ENCODE peak calls at places on chromosomes 6 and 20, in ten cellular contexts. C, W, V, P, D, I, T, X, L and Y are unnamed samples.
A peak's percentile ranks its signal among the peaks of the same experiment; 100 is the strongest.

GRCh38 chr6:68638225-68638900 is 3.3 kb downstream of the ADGRB3 start:
- DNase-seq in C (peak; percentile 41), W (no peak), V (peak; percentile 47), P (peak; percentile 71), D (no peak), I (no peak), T (no peak), X (peak; percentile 56), L (peak; percentile 26), Y (no peak)

GRCh38 chr6:14984454-14984853 is 261.4 kb upstream of the JARID2 start:
- DNase-seq in C (no peak), W (no peak), V (peak; percentile 31), P (peak; percentile 66), D (no peak), I (peak; percentile 60), T (no peak), X (peak; percentile 20), L (no peak), Y (peak; percentile 37)

GRCh38 chr6:10276106-10276505 is 138.8 kb downstream of the TFAP2A start:
- DNase-seq in C (no peak), W (no peak), V (peak; percentile 31), P (peak; percentile 78), D (no peak), I (no peak), T (no peak), X (no peak), L (no peak), Y (no peak)

GRCh38 chr6:136549359-136550044 is 720 bp downstream of the MAP7 start:
- DNase-seq in C (no peak), W (no peak), V (no peak), P (peak; percentile 21), D (no peak), I (peak; percentile 24), T (peak; percentile 80), X (peak; percentile 53), L (peak; percentile 41), Y (peak; percentile 38)

GRCh38 chr20:61924211-61924857 is 141.3 kb downstream of the TAF4 start:
- DNase-seq in C (no peak), W (no peak), V (no peak), P (no peak), D (peak; percentile 33), I (no peak), T (peak; percentile 39), X (no peak), L (no peak), Y (no peak)

GRCh38 chr20:20076297-20077065 is 24.1 kb downstream of the CFAP61 start:
- DNase-seq in C (no peak), W (no peak), V (peak; percentile 70), P (peak; percentile 36), D (no peak), I (no peak), T (peak; percentile 20), X (no peak), L (no peak), Y (no peak)

GRCh38 chr6:15546591-15546990 is 116.2 kb downstream of the DTNBP1 start:
- DNase-seq in C (no peak), W (no peak), V (no peak), P (no peak), D (no peak), I (no peak), T (no peak), X (no peak), L (no peak), Y (no peak)

GRCh38 chr20:11777861-11778570 is 139.7 kb upstream of the BTBD3 start:
- DNase-seq in C (no peak), W (no peak), V (peak; percentile 40), P (peak; percentile 55), D (no peak), I (peak; percentile 14), T (no peak), X (no peak), L (no peak), Y (no peak)

GRCh38 chr6:73696990-73697651 is 1.1 kb downstream of the CD109 start:
- DNase-seq in C (no peak), W (no peak), V (no peak), P (no peak), D (no peak), I (no peak), T (no peak), X (no peak), L (no peak), Y (no peak)

GRCh38 chr6:170429457-170429856 is 122.9 kb downstream of the FAM120B start:
- DNase-seq in C (no peak), W (no peak), V (no peak), P (no peak), D (no peak), I (no peak), T (no peak), X (no peak), L (no peak), Y (no peak)

DNA sequence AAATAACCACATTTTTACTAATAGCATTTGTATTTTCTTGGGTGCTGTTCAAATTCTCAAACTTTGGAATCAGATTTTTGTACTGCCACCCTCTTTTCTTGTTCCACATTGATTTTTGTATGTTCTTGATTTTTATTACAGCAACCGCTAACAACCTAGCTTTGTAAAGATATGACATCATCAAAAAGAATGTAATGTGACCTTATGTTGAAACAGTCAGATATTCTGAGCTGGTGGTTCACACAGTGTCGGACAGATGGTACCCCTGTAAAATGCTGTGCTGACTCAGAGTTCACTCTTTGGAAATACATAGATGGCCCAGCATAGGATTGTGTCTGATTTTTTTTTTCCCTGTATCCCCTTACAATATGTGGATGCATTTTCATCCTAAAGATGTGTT is 118.9 kb downstream of the QKI start:
- DNase-seq in C (no peak), W (no peak), V (peak; percentile 97), P (peak; percentile 93), D (no peak), I (no peak), T (no peak), X (no peak), L (no peak), Y (peak; percentile 17)
- H3K4me1 ChIP-seq in C (peaks cover 4% of the 10 kb centered on the region), W (no peaks in the 10 kb centered on the region), V (peaks cover 17% of the 10 kb centered on the region), P (peaks cover 71% of the 10 kb centered on the region), D (peaks cover 18% of the 10 kb centered on the region), I (peaks cover 61% of the 10 kb centered on the region), T (peaks cover 8% of the 10 kb centered on the region), X (peaks cover 11% of the 10 kb centered on the region), L (peaks cover 17% of the 10 kb centered on the region), Y (peaks cover 22% of the 10 kb centered on the region)

GRCh38 chr6:28811873-28812272 is 111.9 kb downstream of the TRIM27 start:
- DNase-seq in C (no peak), W (no peak), V (peak; percentile 27), P (no peak), D (no peak), I (no peak), T (no peak), X (peak; percentile 61), L (no peak), Y (no peak)

GRCh38 chr6:28810655-28811053 is 113.1 kb downstream of the TRIM27 start:
- DNase-seq in C (no peak), W (no peak), V (no peak), P (no peak), D (no peak), I (no peak), T (no peak), X (peak; percentile 37), L (no peak), Y (no peak)

GRCh38 chr6:28807682-28808280 is 116.0 kb downstream of the TRIM27 start:
- DNase-seq in C (peak; percentile 16), W (no peak), V (peak; percentile 69), P (peak; percentile 70), D (no peak), I (no peak), T (no peak), X (peak; percentile 88), L (no peak), Y (peak; percentile 71)

GRCh38 chr6:28809947-28810654 is 113.7 kb downstream of the TRIM27 start:
- DNase-seq in C (peak; percentile 24), W (no peak), V (no peak), P (no peak), D (no peak), I (no peak), T (no peak), X (peak; percentile 72), L (no peak), Y (no peak)

DNA sequence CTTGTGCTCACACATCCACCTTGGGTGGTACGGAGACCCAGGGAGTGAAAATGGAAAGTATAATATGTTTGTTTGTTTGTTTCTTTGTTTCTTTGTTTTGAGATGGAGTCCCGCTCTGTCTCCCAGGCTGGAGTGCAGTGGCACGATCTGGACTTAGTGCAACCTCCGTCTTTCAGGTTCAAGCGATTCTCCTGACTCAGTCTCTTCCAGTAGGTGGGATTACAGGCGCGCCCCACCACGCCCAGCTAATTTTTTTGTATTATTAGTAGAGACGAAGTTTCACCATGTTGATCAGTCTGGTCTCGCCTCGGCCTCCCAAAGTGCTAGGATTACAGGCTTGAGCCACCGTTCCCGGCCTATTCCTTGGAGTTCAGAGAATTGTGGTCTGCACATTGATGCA is 115.4 kb downstream of the TRIM27 start:
- DNase-seq in C (no peak), W (no peak), V (no peak), P (no peak), D (no peak), I (no peak), T (no peak), X (peak; percentile 35), L (no peak), Y (no peak)
- H3K4me3 ChIP-seq in C (no peak overlapping the region), W (no peak overlapping the region), V (no peak overlapping the region), P (peak overlapping the region; percentile 62), D (no peak overlapping the region), I (no peak overlapping the region), T (no peak overlapping the region), X (no peak overlapping the region), L (no peak overlapping the region), Y (no peak overlapping the region)

GRCh38 chr6:109443425-109443950 is 3.0 kb downstream of the SMPD2 start:
- DNase-seq in C (no peak), W (no peak), V (no peak), P (no peak), D (peak; percentile 64), I (no peak), T (no peak), X (no peak), L (no peak), Y (no peak)

GRCh38 chr6:109441069-109441816 is 719 bp downstream of the SMPD2 start:
- DNase-seq in C (peak; percentile 48), W (no peak), V (peak; percentile 47), P (peak; percentile 73), D (peak; percentile 80), I (peak; percentile 56), T (peak; percentile 83), X (peak; percentile 72), L (peak; percentile 60), Y (peak; percentile 64)

GRCh38 chr6:109445382-109445781 is 4.9 kb downstream of the SMPD2 start:
- DNase-seq in C (no peak), W (no peak), V (no peak), P (no peak), D (no peak), I (no peak), T (no peak), X (no peak), L (no peak), Y (no peak)

GRCh38 chr6:109440325-109441068 is at the start of the genes PPIL6 and SMPD2:
- DNase-seq in C (peak; percentile 76), W (peak; percentile 75), V (peak; percentile 87), P (peak; percentile 96), D (peak; percentile 94), I (peak; percentile 86), T (peak; percentile 94), X (peak; percentile 90), L (peak; percentile 94), Y (peak; percentile 90)

GRCh38 chr6:109442393-109442924 is 1.9 kb downstream of the SMPD2 start:
- DNase-seq in C (no peak), W (no peak), V (no peak), P (no peak), D (peak; percentile 63), I (no peak), T (no peak), X (no peak), L (no peak), Y (no peak)
- H3K36me3 ChIP-seq in C (peaks cover 36% of the 10 kb centered on the region), W (peaks cover 22% of the 10 kb centered on the region), V (peaks cover 47% of the 10 kb centered on the region), P (peaks cover 39% of the 10 kb centered on the region), D (peaks cover 25% of the 10 kb centered on the region), I (peaks cover 10% of the 10 kb centered on the region), T (no peaks in the 10 kb centered on the region), X (peaks cover 41% of the 10 kb centered on the region), L (no peaks in the 10 kb centered on the region), Y (no peaks in the 10 kb centered on the region)

GRCh38 chr20:13245250-13245723 is 24.2 kb downstream of the ISM1 start:
- DNase-seq in C (no peak), W (no peak), V (no peak), P (no peak), D (no peak), I (no peak), T (no peak), X (no peak), L (no peak), Y (peak; percentile 38)
- H3K4me1 ChIP-seq in C (peaks cover 27% of the 10 kb centered on the region), W (peaks cover 40% of the 10 kb centered on the region), V (no peaks in the 10 kb centered on the region), P (peaks cover 21% of the 10 kb centered on the region), D (no peaks in the 10 kb centered on the region), I (no peaks in the 10 kb centered on the region), T (no peaks in the 10 kb centered on the region), X (no peaks in the 10 kb centered on the region), L (no peaks in the 10 kb centered on the region), Y (peaks cover 32% of the 10 kb centered on the region)